ENCODE peak calls at places on chromosomes 12 and 14, in seven cellular contexts. Z is CD4-positive, alpha-beta T cell; U is NB4; T is AG09309; M is neural crest cell; W is cardiac fibroblast; H is WTC11. X is an unnamed sample.
A peak's percentile ranks its signal among the peaks of the same experiment; 100 is the strongest.

GRCh38 chr14:76917759-76918175 is 91.6 kb downstream of the LRRC74A start:
- DNase-seq in M (no peak), H (no peak), Z (no peak), U (no peak), W (peak; percentile 11), T (no peak), X (no peak)

GRCh38 chr14:95507701-95508103 is 8.7 kb downstream of the SYNE3 start:
- DNase-seq in Z (no peak), H (no peak), U (peak; percentile 71), M (no peak), W (peak; percentile 68), T (no peak), X (no peak)

GRCh38 chr14:57725399-57726077 is 140.4 kb downstream of the SLC35F4 start:
- DNase-seq in T (no peak), Z (no peak), W (peak; percentile 88), U (no peak), H (no peak), M (no peak), X (no peak)

GRCh38 chr14:63483315-63483714 is 59.9 kb downstream of the PPP2R5E start:
- DNase-seq in H (no peak), Z (no peak), W (no peak), T (no peak), U (no peak), M (no peak), X (no peak)

GRCh38 chr14:68140111-68140741 is 320.6 kb downstream of the RAD51B start:
- DNase-seq in H (no peak), Z (no peak), W (peak; percentile 98), T (peak; percentile 98), M (no peak), U (no peak), X (no peak)

GRCh38 chr14:50056457-50056856 is 59.9 kb downstream of the VCPKMT start:
- DNase-seq in H (no peak), U (no peak), M (no peak), W (peak; percentile 10), Z (no peak), T (no peak), X (no peak)

GRCh38 chr14:83838221-83838620 is 1691.7 kb upstream of the FLRT2 start:
- DNase-seq in H (no peak), U (no peak), T (no peak), W (no peak), Z (no peak), M (no peak), X (no peak)

GRCh38 chr14:88533203-88533602 is 21.6 kb downstream of the PTPN21 start:
- DNase-seq in H (no peak), T (no peak), Z (no peak), U (no peak), W (no peak), M (no peak), X (no peak)

GRCh38 chr12:120363274-120363855 is 5.6 kb downstream of the MSI1 start:
- DNase-seq in M (no peak), Z (no peak), H (no peak), T (no peak), W (no peak), U (no peak), X (no peak)
- TF ChIP-seq CTCF in M (no peak), Z (no peak), H (no peak), T (no peak), W (no peak), U (no peak), X (no peak)

DNA sequence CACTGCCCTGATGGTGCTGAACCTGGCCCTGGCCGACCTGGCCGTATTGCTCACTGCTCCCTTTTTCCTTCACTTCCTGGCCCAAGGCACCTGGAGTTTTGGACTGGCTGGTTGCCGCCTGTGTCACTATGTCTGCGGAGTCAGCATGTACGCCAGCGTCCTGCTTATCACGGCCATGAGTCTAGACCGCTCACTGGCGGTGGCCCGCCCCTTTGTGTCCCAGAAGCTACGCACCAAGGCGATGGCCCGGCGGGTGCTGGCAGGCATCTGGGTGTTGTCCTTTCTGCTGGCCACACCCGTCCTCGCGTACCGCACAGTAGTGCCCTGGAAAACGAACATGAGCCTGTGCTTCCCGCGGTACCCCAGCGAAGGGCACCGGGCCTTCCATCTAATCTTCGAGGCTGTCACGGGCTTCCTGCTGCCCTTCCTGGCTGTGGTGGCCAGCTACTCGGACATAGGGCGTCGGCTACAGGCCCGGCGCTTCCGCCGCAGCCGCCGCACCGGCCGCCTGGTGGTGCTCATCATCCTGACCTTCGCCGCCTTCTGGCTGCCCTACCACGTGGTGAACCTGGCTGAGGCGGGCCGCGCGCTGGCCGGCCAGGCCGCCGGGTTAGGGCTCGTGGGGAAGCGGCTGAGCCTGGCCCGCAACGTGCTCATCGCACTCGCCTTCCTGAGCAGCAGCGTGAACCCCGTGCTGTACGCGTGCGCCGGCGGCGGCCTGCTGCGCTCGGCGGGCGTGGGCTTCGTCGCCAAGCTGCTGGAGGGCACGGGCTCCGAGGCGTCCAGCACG is 4.7 kb downstream of the LTB4R start:
- DNase-seq in T (no peak), H (peak; percentile 63), U (no peak), Z (no peak), W (peak; percentile 19), M (no peak), X (no peak)
- TF ChIP-seq CTCF in T (no peak), H (no peak), U (no peak), Z (no peak), W (no peak), M (no peak), X (no peak)

GRCh38 chr14:74531467-74531866 is 37.9 kb downstream of the ISCA2 start:
- DNase-seq in W (peak; percentile 54), H (peak; percentile 77), Z (no peak), U (peak; percentile 35), M (no peak), T (no peak), X (no peak)
- TF ChIP-seq CTCF in W (no peak), H (no peak), Z (no peak), U (no peak), M (no peak), T (peak; percentile 39), X (no peak)

DNA sequence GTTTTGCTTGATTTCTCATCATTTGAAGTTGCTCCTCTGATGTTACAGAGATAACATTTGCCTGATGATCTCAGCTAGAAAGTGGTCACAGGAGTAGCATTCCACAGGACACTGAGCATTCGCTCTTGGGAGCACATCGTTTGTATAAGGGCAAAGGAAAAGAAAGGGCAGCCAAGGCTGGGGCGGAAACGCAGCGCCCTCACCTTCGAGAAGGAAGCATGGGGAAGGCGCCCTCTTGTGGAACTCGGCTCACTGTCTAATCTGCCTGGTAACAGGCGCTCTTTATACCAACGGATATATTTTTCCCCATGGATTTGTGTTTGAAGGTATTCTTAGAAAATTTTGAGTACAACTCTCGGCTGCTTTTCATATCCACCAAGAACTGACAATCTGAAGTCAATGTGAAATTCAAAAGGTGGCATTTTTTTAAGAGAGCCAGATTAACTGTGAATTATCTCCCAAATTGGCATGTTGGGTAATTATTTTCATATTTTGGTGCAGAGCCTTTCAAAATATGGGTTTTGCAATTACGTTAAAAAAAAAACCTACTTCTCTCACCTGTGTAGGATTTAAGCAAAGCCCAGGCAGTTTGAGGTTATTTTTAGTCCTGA is 172.7 kb downstream of the CAND1 start:
- DNase-seq in W (peak; percentile 86), Z (peak; percentile 69), M (peak; percentile 86), U (peak; percentile 74), T (peak; percentile 39), H (peak; percentile 84), X (peak; percentile 87)
- TF ChIP-seq CTCF in W (peak; percentile 91), Z (peak; percentile 84), M (peak; percentile 85), U (peak; percentile 84), T (peak; percentile 91), H (peak; percentile 63), X (peak; percentile 65)